ENCODE peak calls at places on chromosomes 7 and 10, in seven cellular contexts. B is thoracic aorta, E is T-cell, I is transverse colon, M is NCI-H1105 treated with DMSO at 0.1 percent for 48 hours, F is non-pigmented ciliary epithelial cell, Q is cardiac muscle cell. C is an unnamed sample.

GRCh38 chr10:72087969-72088878 is at the start of gene SPOCK2:
- DNase-seq in I (peak), Q (peak), B (no peak), F (no peak), E (peak), M (no peak), C (no peak)

GRCh38 chr7:131105294-131105802 is 222.3 kb upstream of the MKLN1 start:
- DNase-seq in I (no peak), B (no peak), Q (peak), E (no peak), F (no peak), M (peak), C (no peak)

GRCh38 chr7:48298779-48299178 is 127.5 kb downstream of the ABCA13 start:
- DNase-seq in E (no peak), M (no peak), B (no peak), I (no peak), F (peak), Q (peak), C (peak)

GRCh38 chr10:132915411-132915810 is 27.0 kb downstream of the CFAP46 start:
- DNase-seq in F (no peak), E (no peak), Q (no peak), M (no peak), I (peak), B (no peak), C (no peak)

GRCh38 chr10:67790534-67791408 is 47.2 kb downstream of the DNAJC12 start:
- DNase-seq in B (no peak), F (no peak), E (no peak), Q (peak), I (no peak), M (no peak), C (no peak)

GRCh38 chr7:34845666-34846361 is 187.8 kb downstream of the NPSR1 start:
- DNase-seq in Q (no peak), I (no peak), M (no peak), B (no peak), E (no peak), F (no peak), C (no peak)

GRCh38 chr10:100637785-100638184 is 102.0 kb downstream of the HIF1AN start:
- DNase-seq in B (no peak), I (no peak), F (no peak), E (no peak), M (no peak), Q (peak), C (no peak)

GRCh38 chr7:128882134-128882533 is 19.5 kb downstream of the ATP6V1F start:
- DNase-seq in I (no peak), M (no peak), F (no peak), E (no peak), B (no peak), Q (no peak), C (no peak)

GRCh38 chr10:122515022-122515424 is 45.5 kb upstream of the DMBT1 start:
- DNase-seq in F (no peak), E (no peak), I (no peak), Q (peak), B (no peak), M (no peak), C (no peak)

GRCh38 chr7:143299840-143300239 is 11.7 kb downstream of the CASP2 start:
- DNase-seq in E (peak), Q (peak), M (peak), B (no peak), I (peak), F (no peak), C (no peak)

GRCh38 chr7:76328390-76328789 is 25.9 kb downstream of the HSPB1 start:
- DNase-seq in Q (no peak), M (no peak), E (no peak), I (no peak), F (no peak), B (no peak), C (no peak)

GRCh38 chr10:16483241-16483917 is 38.3 kb downstream of the C1QL3 start:
- DNase-seq in F (no peak), Q (no peak), I (no peak), E (no peak), B (no peak), M (no peak), C (no peak)

GRCh38 chr10:127298396-127298795 is 102.0 kb upstream of the INSYN2A start:
- DNase-seq in I (no peak), E (no peak), F (no peak), M (no peak), B (no peak), Q (no peak), C (no peak)

GRCh38 chr7:82081644-82082224 is 311.9 kb upstream of the HGF start:
- DNase-seq in Q (no peak), F (no peak), B (no peak), I (no peak), M (no peak), E (no peak), C (no peak)

GRCh38 chr10:6044651-6045599 is 17.2 kb downstream of the IL2RA start:
- DNase-seq in B (no peak), M (no peak), F (no peak), Q (no peak), I (no peak), E (no peak), C (no peak)

GRCh38 chr10:36538945-36539586 is 586.3 kb upstream of the ANKRD30A start:
- DNase-seq in I (no peak), M (no peak), Q (peak), B (no peak), E (no peak), F (peak), C (no peak)

GRCh38 chr10:52818019-52818418 is 45.4 kb upstream of the MBL2 start:
- DNase-seq in I (no peak), Q (peak), B (no peak), E (no peak), M (peak), F (peak), C (peak)

GRCh38 chr7:45098983-45099839 is 10.4 kb upstream of the NACAD start:
- DNase-seq in B (no peak), M (no peak), Q (no peak), E (no peak), I (no peak), F (no peak), C (no peak)

GRCh38 chr7:28055161-28055544 is 125.4 kb downstream of the JAZF1 start:
- DNase-seq in B (no peak), Q (no peak), M (no peak), I (no peak), F (no peak), E (no peak), C (no peak)

GRCh38 chr10:46227571-46228075 is 59.2 kb upstream of the ANTXRL start:
- DNase-seq in E (no peak), F (no peak), I (no peak), M (no peak), B (no peak), Q (no peak), C (no peak)

GRCh38 chr7:21076054-21076453 is 289.4 kb upstream of the SP8 start:
- DNase-seq in E (no peak), I (peak), B (no peak), M (peak), F (no peak), Q (no peak), C (no peak)

GRCh38 chr10:128186959-128187787 is 61.0 kb upstream of the MKI67 start:
- DNase-seq in I (peak), Q (no peak), B (no peak), F (no peak), E (peak), M (no peak), C (no peak)

GRCh38 chr7:87332321-87332720 is 13.1 kb upstream of the CROT start:
- DNase-seq in E (no peak), Q (no peak), B (no peak), I (no peak), F (no peak), M (no peak), C (no peak)

GRCh38 chr7:90892213-90892612 is 296.1 kb downstream of the CDK14 start:
- DNase-seq in F (no peak), E (no peak), I (no peak), Q (peak), B (no peak), M (no peak), C (no peak)

GRCh38 chr10:113958631-113959382 is 84.9 kb upstream of the ADRB1 start:
- DNase-seq in Q (peak), I (peak), E (no peak), B (no peak), F (peak), M (no peak), C (no peak)

GRCh38 chr10:96700477-96701099 is 19.7 kb downstream of the PIK3AP1 start:
- DNase-seq in F (no peak), E (no peak), B (no peak), M (no peak), I (peak), Q (no peak), C (no peak)

GRCh38 chr7:29807179-29807841 is 1.0 kb downstream of the WIPF3 start:
- DNase-seq in B (no peak), Q (peak), F (no peak), E (no peak), I (peak), M (no peak), C (no peak)

GRCh38 chr7:27143022-27143949 is at the start of gene HOXA5:
- DNase-seq in M (peak), E (no peak), B (no peak), F (no peak), I (peak), Q (peak), C (peak)

GRCh38 chr7:1696671-1697498 is 26.8 kb downstream of the ELFN1 start:
- DNase-seq in M (no peak), E (no peak), B (no peak), I (no peak), Q (no peak), F (no peak), C (no peak)